ENCODE peak calls at places on chromosomes 13 and 19, in four cellular contexts. One of them, this sample, is unnamed.

GRCh38 chr13:71870036-71870435 is 3.0 kb upstream of the DACH1 start:
- DNase-seq in mucosa of gallbladder: no peak
- DNase-seq in stimulated activated CD4-positive, alpha-beta T cell treated with anti-CD3 and anti-CD28 coated beads, Interleukin-12 subunit alpha, Interleukin-12 subunit beta, amount 100 ng/mL, for 4 hours: no peak
- DNase-seq in AG09319: no peak
- DNase-seq in this sample: no peak

GRCh38 chr13:63092461-63092860 is 1676.8 kb upstream of the PCDH20 start:
- DNase-seq in mucosa of gallbladder: no peak
- DNase-seq in stimulated activated CD4-positive, alpha-beta T cell treated with anti-CD3 and anti-CD28 coated beads, Interleukin-12 subunit alpha, Interleukin-12 subunit beta, amount 100 ng/mL, for 4 hours: no peak
- DNase-seq in AG09319: no peak
- DNase-seq in this sample: no peak

GRCh38 chr19:41541990-41542584 is 33.9 kb upstream of the CEACAM21 start:
- DNase-seq in mucosa of gallbladder: peak
- DNase-seq in stimulated activated CD4-positive, alpha-beta T cell treated with anti-CD3 and anti-CD28 coated beads, Interleukin-12 subunit alpha, Interleukin-12 subunit beta, amount 100 ng/mL, for 4 hours: peak
- DNase-seq in AG09319: no peak
- DNase-seq in this sample: peak

GRCh38 chr19:17951151-17952040 is 15.5 kb upstream of the KCNN1 start:
- DNase-seq in mucosa of gallbladder: no peak
- DNase-seq in stimulated activated CD4-positive, alpha-beta T cell treated with anti-CD3 and anti-CD28 coated beads, Interleukin-12 subunit alpha, Interleukin-12 subunit beta, amount 100 ng/mL, for 4 hours: no peak
- DNase-seq in AG09319: no peak
- DNase-seq in this sample: no peak

GRCh38 chr19:52464798-52465470 is 11.6 kb downstream of the ZNF578 start:
- DNase-seq in mucosa of gallbladder: no peak
- DNase-seq in stimulated activated CD4-positive, alpha-beta T cell treated with anti-CD3 and anti-CD28 coated beads, Interleukin-12 subunit alpha, Interleukin-12 subunit beta, amount 100 ng/mL, for 4 hours: no peak
- DNase-seq in AG09319: no peak
- DNase-seq in this sample: no peak

GRCh38 chr13:57739791-57740190 is 108.2 kb downstream of the PCDH17 start:
- DNase-seq in mucosa of gallbladder: no peak
- DNase-seq in stimulated activated CD4-positive, alpha-beta T cell treated with anti-CD3 and anti-CD28 coated beads, Interleukin-12 subunit alpha, Interleukin-12 subunit beta, amount 100 ng/mL, for 4 hours: no peak
- DNase-seq in AG09319: no peak
- DNase-seq in this sample: no peak

GRCh38 chr13:108895220-108895704 is 265.9 kb downstream of the MYO16 start:
- DNase-seq in mucosa of gallbladder: no peak
- DNase-seq in stimulated activated CD4-positive, alpha-beta T cell treated with anti-CD3 and anti-CD28 coated beads, Interleukin-12 subunit alpha, Interleukin-12 subunit beta, amount 100 ng/mL, for 4 hours: no peak
- DNase-seq in AG09319: no peak
- DNase-seq in this sample: no peak

GRCh38 chr13:98348476-98348875 is 171.4 kb upstream of the RNF113B start:
- DNase-seq in mucosa of gallbladder: no peak
- DNase-seq in stimulated activated CD4-positive, alpha-beta T cell treated with anti-CD3 and anti-CD28 coated beads, Interleukin-12 subunit alpha, Interleukin-12 subunit beta, amount 100 ng/mL, for 4 hours: no peak
- DNase-seq in AG09319: no peak
- DNase-seq in this sample: no peak

GRCh38 chr19:13788991-13789390 is 6.3 kb upstream of the ZSWIM4 start:
- DNase-seq in mucosa of gallbladder: peak
- DNase-seq in stimulated activated CD4-positive, alpha-beta T cell treated with anti-CD3 and anti-CD28 coated beads, Interleukin-12 subunit alpha, Interleukin-12 subunit beta, amount 100 ng/mL, for 4 hours: no peak
- DNase-seq in AG09319: no peak
- DNase-seq in this sample: no peak

GRCh38 chr13:111912453-111912866 is 154.5 kb upstream of the SOX1 start:
- DNase-seq in mucosa of gallbladder: peak
- DNase-seq in stimulated activated CD4-positive, alpha-beta T cell treated with anti-CD3 and anti-CD28 coated beads, Interleukin-12 subunit alpha, Interleukin-12 subunit beta, amount 100 ng/mL, for 4 hours: no peak
- DNase-seq in AG09319: no peak
- DNase-seq in this sample: no peak

GRCh38 chr19:40594657-40595077 is 6.5 kb upstream of the LTBP4 start:
- DNase-seq in mucosa of gallbladder: no peak
- DNase-seq in stimulated activated CD4-positive, alpha-beta T cell treated with anti-CD3 and anti-CD28 coated beads, Interleukin-12 subunit alpha, Interleukin-12 subunit beta, amount 100 ng/mL, for 4 hours: no peak
- DNase-seq in AG09319: no peak
- DNase-seq in this sample: no peak

GRCh38 chr19:51473009-51473707 is 5.2 kb upstream of the CEACAM18 start:
- DNase-seq in mucosa of gallbladder: peak
- DNase-seq in stimulated activated CD4-positive, alpha-beta T cell treated with anti-CD3 and anti-CD28 coated beads, Interleukin-12 subunit alpha, Interleukin-12 subunit beta, amount 100 ng/mL, for 4 hours: peak
- DNase-seq in AG09319: peak
- DNase-seq in this sample: peak

GRCh38 chr19:6076675-6077463 is 33.4 kb downstream of the RFX2 start:
- DNase-seq in mucosa of gallbladder: no peak
- DNase-seq in stimulated activated CD4-positive, alpha-beta T cell treated with anti-CD3 and anti-CD28 coated beads, Interleukin-12 subunit alpha, Interleukin-12 subunit beta, amount 100 ng/mL, for 4 hours: no peak
- DNase-seq in AG09319: peak
- DNase-seq in this sample: no peak

GRCh38 chr13:46577656-46578589 is 25.0 kb downstream of the LRCH1 start:
- DNase-seq in mucosa of gallbladder: no peak
- DNase-seq in stimulated activated CD4-positive, alpha-beta T cell treated with anti-CD3 and anti-CD28 coated beads, Interleukin-12 subunit alpha, Interleukin-12 subunit beta, amount 100 ng/mL, for 4 hours: no peak
- DNase-seq in AG09319: peak
- DNase-seq in this sample: no peak

GRCh38 chr13:79637086-79637763 is 156.3 kb downstream of the NDFIP2 start:
- DNase-seq in mucosa of gallbladder: no peak
- DNase-seq in stimulated activated CD4-positive, alpha-beta T cell treated with anti-CD3 and anti-CD28 coated beads, Interleukin-12 subunit alpha, Interleukin-12 subunit beta, amount 100 ng/mL, for 4 hours: no peak
- DNase-seq in AG09319: no peak
- DNase-seq in this sample: peak

GRCh38 chr19:53521373-53522202 is 16.4 kb upstream of the ZNF331 start:
- DNase-seq in mucosa of gallbladder: no peak
- DNase-seq in stimulated activated CD4-positive, alpha-beta T cell treated with anti-CD3 and anti-CD28 coated beads, Interleukin-12 subunit alpha, Interleukin-12 subunit beta, amount 100 ng/mL, for 4 hours: no peak
- DNase-seq in AG09319: no peak
- DNase-seq in this sample: peak

GRCh38 chr13:110123041-110123809 is 183.7 kb downstream of the COL4A1 start:
- DNase-seq in mucosa of gallbladder: no peak
- DNase-seq in stimulated activated CD4-positive, alpha-beta T cell treated with anti-CD3 and anti-CD28 coated beads, Interleukin-12 subunit alpha, Interleukin-12 subunit beta, amount 100 ng/mL, for 4 hours: no peak
- DNase-seq in AG09319: no peak
- DNase-seq in this sample: no peak

GRCh38 chr13:77563110-77563509 is 27.6 kb downstream of the SCEL start:
- DNase-seq in mucosa of gallbladder: no peak
- DNase-seq in stimulated activated CD4-positive, alpha-beta T cell treated with anti-CD3 and anti-CD28 coated beads, Interleukin-12 subunit alpha, Interleukin-12 subunit beta, amount 100 ng/mL, for 4 hours: no peak
- DNase-seq in AG09319: no peak
- DNase-seq in this sample: no peak